ENCODE peak calls at places on chromosomes 11 and 22, in four cellular contexts. One of them, this sample, is unnamed.

GRCh38 chr11:64150051-64150450 is 15.9 kb downstream of the MACROD1 start:
- DNase-seq in epithelial cell of esophagus: no peak
- DNase-seq in choroid plexus epithelial cell: no peak
- DNase-seq in body of pancreas: no peak
- DNase-seq in this sample: no peak

GRCh38 chr11:27718853-27719574 is 18.8 kb upstream of the BDNF start:
- DNase-seq in body of pancreas: peak
- DNase-seq in choroid plexus epithelial cell: peak
- DNase-seq in epithelial cell of esophagus: peak
- DNase-seq in this sample: no peak

GRCh38 chr22:17159504-17159951 is 451 bp upstream of the HDHD5 start:
- DNase-seq in epithelial cell of esophagus: peak
- DNase-seq in body of pancreas: peak
- DNase-seq in choroid plexus epithelial cell: peak
- DNase-seq in this sample: peak

GRCh38 chr11:126790550-126790981 is 210.0 kb downstream of the KIRREL3 start:
- DNase-seq in choroid plexus epithelial cell: peak
- DNase-seq in body of pancreas: no peak
- DNase-seq in epithelial cell of esophagus: peak
- DNase-seq in this sample: no peak

GRCh38 chr11:34274712-34275398 is 83.0 kb downstream of the ABTB2 start:
- DNase-seq in choroid plexus epithelial cell: peak
- DNase-seq in epithelial cell of esophagus: peak
- DNase-seq in body of pancreas: peak
- DNase-seq in this sample: peak

GRCh38 chr11:614583-615452 is 932 bp downstream of the IRF7 start:
- DNase-seq in epithelial cell of esophagus: peak
- DNase-seq in body of pancreas: peak
- DNase-seq in choroid plexus epithelial cell: no peak
- DNase-seq in this sample: peak

GRCh38 chr11:3127706-3128355 is 37.3 kb downstream of the OSBPL5 start:
- DNase-seq in epithelial cell of esophagus: no peak
- DNase-seq in choroid plexus epithelial cell: no peak
- DNase-seq in body of pancreas: peak
- DNase-seq in this sample: no peak

GRCh38 chr11:63709336-63709735 is 28.0 kb downstream of the RTN3 start:
- DNase-seq in choroid plexus epithelial cell: no peak
- DNase-seq in body of pancreas: no peak
- DNase-seq in epithelial cell of esophagus: no peak
- DNase-seq in this sample: no peak

GRCh38 chr22:50267591-50268390 is 2.4 kb downstream of the MAPK11 start:
- DNase-seq in epithelial cell of esophagus: peak
- DNase-seq in choroid plexus epithelial cell: peak
- DNase-seq in body of pancreas: peak
- DNase-seq in this sample: no peak

GRCh38 chr22:49305966-49306631 is 521.6 kb downstream of the BRD1 start:
- DNase-seq in epithelial cell of esophagus: no peak
- DNase-seq in choroid plexus epithelial cell: no peak
- DNase-seq in body of pancreas: no peak
- DNase-seq in this sample: no peak

GRCh38 chr11:68914761-68915160 is 11.1 kb downstream of the IGHMBP2 start:
- DNase-seq in body of pancreas: no peak
- DNase-seq in epithelial cell of esophagus: no peak
- DNase-seq in choroid plexus epithelial cell: no peak
- DNase-seq in this sample: no peak

GRCh38 chr11:13183094-13183825 is 94.3 kb upstream of the BMAL1 start:
- DNase-seq in choroid plexus epithelial cell: peak
- DNase-seq in epithelial cell of esophagus: peak
- DNase-seq in body of pancreas: no peak
- DNase-seq in this sample: peak
- H3K4me3 ChIP-seq in choroid plexus epithelial cell: peak
- H3K4me3 ChIP-seq in epithelial cell of esophagus: peak
- H3K4me3 ChIP-seq in body of pancreas: no peak
- H3K4me3 ChIP-seq in this sample: no peak

GRCh38 chr11:66676279-66676919 is 1.3 kb downstream of the RBM4B start:
- DNase-seq in body of pancreas: no peak
- DNase-seq in epithelial cell of esophagus: no peak
- DNase-seq in choroid plexus epithelial cell: no peak
- DNase-seq in this sample: no peak

GRCh38 chr11:66674964-66675602 is 2.6 kb downstream of the RBM4B start:
- DNase-seq in body of pancreas: no peak
- DNase-seq in epithelial cell of esophagus: no peak
- DNase-seq in choroid plexus epithelial cell: no peak
- DNase-seq in this sample: no peak

GRCh38 chr11:66677599-66678375 is at the start of gene RBM4B:
- DNase-seq in epithelial cell of esophagus: peak
- DNase-seq in body of pancreas: peak
- DNase-seq in choroid plexus epithelial cell: peak
- DNase-seq in this sample: peak

GRCh38 chr11:66680966-66681645 is 3.4 kb upstream of the RBM4B start:
- DNase-seq in body of pancreas: no peak
- DNase-seq in choroid plexus epithelial cell: no peak
- DNase-seq in epithelial cell of esophagus: no peak
- DNase-seq in this sample: no peak

GRCh38 chr11:66676931-66677598 is 622 bp downstream of the RBM4B start:
- DNase-seq in body of pancreas: no peak
- DNase-seq in choroid plexus epithelial cell: peak
- DNase-seq in epithelial cell of esophagus: peak
- DNase-seq in this sample: no peak
- H3K4me3 ChIP-seq in body of pancreas: peak
- H3K4me3 ChIP-seq in choroid plexus epithelial cell: peak
- H3K4me3 ChIP-seq in epithelial cell of esophagus: peak
- H3K4me3 ChIP-seq in this sample: peak

GRCh38 chr11:6745018-6745417 is 26.8 kb downstream of the OR2AG2 start:
- DNase-seq in body of pancreas: no peak
- DNase-seq in epithelial cell of esophagus: no peak
- DNase-seq in choroid plexus epithelial cell: no peak
- DNase-seq in this sample: no peak

GRCh38 chr11:6746086-6746618 is 25.6 kb downstream of the OR2AG2 start:
- DNase-seq in choroid plexus epithelial cell: peak
- DNase-seq in body of pancreas: no peak
- DNase-seq in epithelial cell of esophagus: no peak
- DNase-seq in this sample: no peak

GRCh38 chr11:6745465-6746015 is 26.2 kb downstream of the OR2AG2 start:
- DNase-seq in choroid plexus epithelial cell: peak
- DNase-seq in epithelial cell of esophagus: no peak
- DNase-seq in body of pancreas: no peak
- DNase-seq in this sample: no peak

GRCh38 chr11:6747097-6747662 is 24.6 kb downstream of the OR2AG2 start:
- DNase-seq in body of pancreas: no peak
- DNase-seq in epithelial cell of esophagus: no peak
- DNase-seq in choroid plexus epithelial cell: no peak
- DNase-seq in this sample: no peak

DNA sequence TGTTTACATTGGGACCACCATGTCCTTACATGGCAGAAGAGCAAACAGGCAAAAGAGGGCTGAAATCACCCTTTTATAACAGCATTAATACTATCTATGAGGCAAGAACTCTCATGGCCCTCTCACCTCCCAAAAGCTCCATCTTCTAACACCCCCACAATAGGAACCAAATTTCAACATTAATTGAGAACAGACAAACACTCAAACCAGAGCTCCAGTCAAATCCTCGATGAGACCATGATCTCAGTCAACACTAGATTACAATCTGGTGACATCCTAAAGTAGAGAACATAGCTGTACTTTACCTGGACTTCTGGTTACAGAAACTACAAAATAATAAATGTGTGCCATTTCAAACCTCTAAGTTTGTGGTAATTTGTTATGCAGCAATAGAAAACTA is 25.1 kb downstream of the OR2AG2 start:
- DNase-seq in epithelial cell of esophagus: no peak
- DNase-seq in choroid plexus epithelial cell: no peak
- DNase-seq in body of pancreas: no peak
- DNase-seq in this sample: no peak
- H3K4me3 ChIP-seq in epithelial cell of esophagus: no peak
- H3K4me3 ChIP-seq in choroid plexus epithelial cell: no peak
- H3K4me3 ChIP-seq in body of pancreas: no peak
- H3K4me3 ChIP-seq in this sample: no peak

GRCh38 chr11:124919836-124920755 is 1.0 kb downstream of the HEPN1 start:
- DNase-seq in epithelial cell of esophagus: no peak
- DNase-seq in choroid plexus epithelial cell: no peak
- DNase-seq in body of pancreas: no peak
- DNase-seq in this sample: no peak
- H3K4me3 ChIP-seq in epithelial cell of esophagus: no peak
- H3K4me3 ChIP-seq in choroid plexus epithelial cell: no peak
- H3K4me3 ChIP-seq in body of pancreas: no peak
- H3K4me3 ChIP-seq in this sample: no peak

GRCh38 chr11:96197801-96198465 is 145.1 kb downstream of the MAML2 start:
- DNase-seq in epithelial cell of esophagus: no peak
- DNase-seq in body of pancreas: no peak
- DNase-seq in choroid plexus epithelial cell: no peak
- DNase-seq in this sample: no peak

GRCh38 chr11:96191752-96192151 is 151.2 kb downstream of the MAML2 start:
- DNase-seq in epithelial cell of esophagus: no peak
- DNase-seq in body of pancreas: no peak
- DNase-seq in choroid plexus epithelial cell: no peak
- DNase-seq in this sample: no peak

GRCh38 chr11:96196074-96196787 is 146.8 kb downstream of the MAML2 start:
- DNase-seq in epithelial cell of esophagus: no peak
- DNase-seq in choroid plexus epithelial cell: no peak
- DNase-seq in body of pancreas: no peak
- DNase-seq in this sample: no peak

GRCh38 chr11:96197221-96197620 is 145.8 kb downstream of the MAML2 start:
- DNase-seq in epithelial cell of esophagus: no peak
- DNase-seq in body of pancreas: no peak
- DNase-seq in choroid plexus epithelial cell: peak
- DNase-seq in this sample: no peak

DNA sequence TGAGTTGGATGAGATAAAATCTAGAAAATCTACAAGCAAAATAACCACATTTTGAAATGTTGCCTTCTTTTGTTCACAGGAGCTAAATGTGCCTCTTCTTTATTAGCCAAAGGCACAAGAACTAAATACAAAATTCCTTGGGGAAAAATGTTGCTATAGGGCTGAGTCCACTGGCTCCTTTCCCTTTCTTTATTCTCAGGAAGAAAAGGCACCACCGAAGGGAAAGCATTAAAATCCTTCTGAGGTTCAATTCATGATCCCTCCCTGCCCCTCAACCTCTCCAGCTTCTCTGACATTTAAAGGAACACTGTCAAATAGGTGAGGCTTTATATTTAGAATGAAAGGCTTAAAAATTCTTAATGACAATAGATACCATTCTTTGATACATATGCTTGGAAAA is 148.4 kb downstream of the MAML2 start:
- DNase-seq in body of pancreas: no peak
- DNase-seq in epithelial cell of esophagus: no peak
- DNase-seq in choroid plexus epithelial cell: no peak
- DNase-seq in this sample: no peak
- H3K4me3 ChIP-seq in body of pancreas: no peak
- H3K4me3 ChIP-seq in epithelial cell of esophagus: no peak
- H3K4me3 ChIP-seq in choroid plexus epithelial cell: no peak
- H3K4me3 ChIP-seq in this sample: no peak

GRCh38 chr22:48096411-48096810 is 1334.0 kb downstream of the TBC1D22A start:
- DNase-seq in body of pancreas: no peak
- DNase-seq in epithelial cell of esophagus: no peak
- DNase-seq in choroid plexus epithelial cell: no peak
- DNase-seq in this sample: no peak

GRCh38 chr22:48096846-48097665 is 1334.6 kb downstream of the TBC1D22A start:
- DNase-seq in choroid plexus epithelial cell: no peak
- DNase-seq in body of pancreas: no peak
- DNase-seq in epithelial cell of esophagus: no peak
- DNase-seq in this sample: no peak

GRCh38 chr22:48098243-48098935 is 1335.9 kb downstream of the TBC1D22A start:
- DNase-seq in epithelial cell of esophagus: no peak
- DNase-seq in choroid plexus epithelial cell: no peak
- DNase-seq in body of pancreas: no peak
- DNase-seq in this sample: no peak

GRCh38 chr22:48098936-48099245 is 1336.4 kb downstream of the TBC1D22A start:
- DNase-seq in body of pancreas: no peak
- DNase-seq in epithelial cell of esophagus: no peak
- DNase-seq in choroid plexus epithelial cell: no peak
- DNase-seq in this sample: no peak

DNA sequence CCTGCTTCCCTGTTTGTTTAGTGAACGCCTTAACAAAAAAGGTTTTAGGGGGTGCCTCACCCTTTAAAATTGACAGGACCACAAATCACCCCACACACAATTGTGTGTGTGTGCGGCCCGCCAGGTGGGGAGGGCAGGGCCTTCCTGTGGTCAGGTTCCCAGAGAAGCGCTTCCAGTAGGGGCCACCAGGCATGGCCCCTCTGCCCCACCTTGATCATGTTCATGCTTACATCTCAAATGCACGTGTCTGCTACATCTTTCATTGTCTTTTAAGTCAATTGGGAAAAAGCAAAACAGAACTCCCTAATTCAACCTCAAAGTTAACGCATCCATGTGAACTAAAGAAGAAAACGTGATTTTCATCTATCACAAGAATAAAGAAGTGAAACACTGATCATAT is 1335.3 kb downstream of the TBC1D22A start:
- DNase-seq in choroid plexus epithelial cell: no peak
- DNase-seq in epithelial cell of esophagus: no peak
- DNase-seq in body of pancreas: no peak
- DNase-seq in this sample: no peak
- H3K4me3 ChIP-seq in choroid plexus epithelial cell: no peak
- H3K4me3 ChIP-seq in epithelial cell of esophagus: no peak
- H3K4me3 ChIP-seq in body of pancreas: no peak
- H3K4me3 ChIP-seq in this sample: no peak

GRCh38 chr11:90635145-90635544 is 412.3 kb upstream of the CHORDC1 start:
- DNase-seq in choroid plexus epithelial cell: no peak
- DNase-seq in epithelial cell of esophagus: no peak
- DNase-seq in body of pancreas: no peak
- DNase-seq in this sample: no peak
- H3K4me3 ChIP-seq in choroid plexus epithelial cell: no peak
- H3K4me3 ChIP-seq in epithelial cell of esophagus: no peak
- H3K4me3 ChIP-seq in body of pancreas: no peak
- H3K4me3 ChIP-seq in this sample: no peak

GRCh38 chr11:115760528-115760837 is 256.3 kb upstream of the CADM1 start:
- DNase-seq in epithelial cell of esophagus: no peak
- DNase-seq in choroid plexus epithelial cell: no peak
- DNase-seq in body of pancreas: no peak
- DNase-seq in this sample: no peak
- H3K4me3 ChIP-seq in epithelial cell of esophagus: no peak
- H3K4me3 ChIP-seq in choroid plexus epithelial cell: no peak
- H3K4me3 ChIP-seq in body of pancreas: no peak
- H3K4me3 ChIP-seq in this sample: no peak

DNA sequence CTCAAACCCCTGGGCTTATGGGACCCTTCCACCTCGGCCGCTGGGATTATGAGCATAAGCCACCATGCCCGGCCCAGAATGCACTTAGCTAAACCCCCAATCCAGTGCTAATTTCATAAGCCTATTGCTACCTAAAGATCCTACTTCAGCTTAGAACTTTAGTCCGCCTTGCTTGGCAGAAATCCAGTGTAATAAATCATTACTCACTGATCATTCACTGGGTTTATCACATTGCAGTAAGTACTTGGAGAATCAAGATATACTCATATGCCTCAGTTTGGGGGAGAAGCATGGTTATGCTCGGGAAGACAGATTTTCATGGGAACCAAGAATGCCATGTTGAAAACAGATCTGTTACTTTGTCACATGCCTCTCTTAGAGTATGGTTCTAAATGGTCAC is 3.8 kb upstream of the TBRG1 start:
- DNase-seq in epithelial cell of esophagus: no peak
- DNase-seq in body of pancreas: no peak
- DNase-seq in choroid plexus epithelial cell: no peak
- DNase-seq in this sample: no peak
- H3K4me3 ChIP-seq in epithelial cell of esophagus: no peak
- H3K4me3 ChIP-seq in body of pancreas: no peak
- H3K4me3 ChIP-seq in choroid plexus epithelial cell: no peak
- H3K4me3 ChIP-seq in this sample: no peak

GRCh38 chr11:6632116-6633073 is 13.2 kb upstream of the TPP1 start:
- DNase-seq in choroid plexus epithelial cell: no peak
- DNase-seq in epithelial cell of esophagus: no peak
- DNase-seq in body of pancreas: no peak
- DNase-seq in this sample: no peak
- H3K4me3 ChIP-seq in choroid plexus epithelial cell: no peak
- H3K4me3 ChIP-seq in epithelial cell of esophagus: no peak
- H3K4me3 ChIP-seq in body of pancreas: no peak
- H3K4me3 ChIP-seq in this sample: no peak